ENCODE peak calls at places on chromosome 12, in nine cellular contexts. A, E, I, B, Q, M, G, L and N are unnamed samples.
A peak's percentile ranks its signal among the peaks of the same experiment; 100 is the strongest.

GRCh38 chr12:27549801-27550652 is 26.0 kb downstream of the PPFIBP1 start:
- DNase-seq in A (no peak), E (no peak), I (peak; percentile 81), B (peak; percentile 93), Q (peak; percentile 76), M (peak; percentile 75), G (peak; percentile 71), L (no peak), N (peak; percentile 68)

GRCh38 chr12:99111600-99111999 is 466.5 kb downstream of the APAF1 start:
- DNase-seq in A (no peak), E (no peak), I (no peak), B (no peak), Q (no peak), M (no peak), G (no peak), L (no peak), N (no peak)

GRCh38 chr12:91695964-91696363 is 449.7 kb downstream of the BTG1 start:
- DNase-seq in A (no peak), E (peak; percentile 32), I (no peak), B (no peak), Q (no peak), M (no peak), G (no peak), L (no peak), N (no peak)

GRCh38 chr12:80504389-80505153 is 60.5 kb downstream of the PTPRQ start:
- DNase-seq in A (no peak), E (no peak), I (no peak), B (no peak), Q (no peak), M (no peak), G (no peak), L (no peak), N (no peak)

GRCh38 chr12:21353487-21353886 is 18.8 kb upstream of the SLCO1A2 start:
- DNase-seq in A (no peak), E (no peak), I (no peak), B (no peak), Q (no peak), M (no peak), G (no peak), L (no peak), N (no peak)

GRCh38 chr12:106957617-106958016 is 1.9 kb downstream of the TMEM263 start:
- DNase-seq in A (no peak), E (no peak), I (no peak), B (no peak), Q (no peak), M (no peak), G (no peak), L (no peak), N (no peak)

GRCh38 chr12:39145175-39145999 is 240.0 kb upstream of the CPNE8 start:
- DNase-seq in A (no peak), E (peak; percentile 9), I (peak; percentile 30), B (peak; percentile 46), Q (peak; percentile 30), M (peak; percentile 83), G (peak; percentile 64), L (no peak), N (no peak)

GRCh38 chr12:112518336-112518735 is 99.6 kb downstream of the PTPN11 start:
- DNase-seq in A (no peak), E (no peak), I (no peak), B (no peak), Q (no peak), M (no peak), G (no peak), L (no peak), N (no peak)

GRCh38 chr12:12399906-12400305 is 43.0 kb downstream of the BORCS5 start:
- DNase-seq in A (no peak), E (no peak), I (no peak), B (no peak), Q (no peak), M (no peak), G (no peak), L (no peak), N (no peak)

GRCh38 chr12:117148642-117149041 is 41.6 kb downstream of the FBXO21 start:
- DNase-seq in A (no peak), E (no peak), I (no peak), B (no peak), Q (no peak), M (no peak), G (no peak), L (no peak), N (no peak)

GRCh38 chr12:117155278-117156060 is 34.8 kb downstream of the FBXO21 start:
- DNase-seq in A (no peak), E (peak; percentile 85), I (peak; percentile 75), B (peak; percentile 93), Q (no peak), M (peak; percentile 85), G (peak; percentile 73), L (peak; percentile 46), N (no peak)

GRCh38 chr12:117152793-117153775 is 37.2 kb downstream of the FBXO21 start:
- DNase-seq in A (no peak), E (no peak), I (no peak), B (no peak), Q (no peak), M (no peak), G (no peak), L (no peak), N (no peak)

GRCh38 chr12:117147639-117148038 is 42.6 kb downstream of the FBXO21 start:
- DNase-seq in A (no peak), E (no peak), I (no peak), B (no peak), Q (no peak), M (no peak), G (no peak), L (no peak), N (no peak)

DNA sequence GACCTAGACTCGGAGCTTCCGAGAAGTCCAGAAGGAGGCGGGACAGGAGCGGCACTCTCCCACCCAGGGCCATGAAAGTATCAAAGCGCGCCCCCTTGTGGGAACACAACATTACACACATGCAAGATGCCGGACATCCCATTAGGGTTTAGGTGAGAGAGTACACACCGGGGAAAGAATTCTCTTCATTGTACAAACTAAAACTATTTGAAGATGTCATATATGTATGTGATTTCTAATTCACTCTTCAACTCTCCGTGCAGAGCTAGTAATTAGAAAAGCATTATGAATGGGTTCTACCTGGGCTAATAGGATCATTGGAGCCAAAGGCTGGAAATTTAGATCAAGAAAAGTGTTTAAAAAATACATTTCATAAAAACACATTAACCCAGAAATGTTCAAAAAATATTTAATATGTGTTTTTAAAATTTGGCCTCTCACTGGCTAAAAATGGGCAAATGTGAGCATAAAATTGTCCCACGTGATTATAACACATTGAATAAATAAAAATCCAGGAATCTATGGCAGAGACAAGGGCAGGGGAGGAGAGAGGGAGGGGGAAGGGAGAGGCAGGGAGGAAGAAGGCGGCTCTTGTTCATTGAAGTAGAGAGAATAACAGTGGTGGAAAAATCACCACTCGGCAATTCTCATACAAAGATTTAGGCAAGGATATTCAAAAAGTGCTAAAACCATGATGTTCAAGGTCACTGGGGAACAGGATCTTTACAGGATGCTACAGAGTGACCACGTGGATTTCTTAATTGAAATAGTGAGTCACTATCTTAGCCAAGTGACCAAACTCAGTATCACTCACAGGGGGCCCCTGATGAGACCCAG is 38.9 kb downstream of the FBXO21 start:
- DNase-seq in A (no peak), E (peak; percentile 68), I (peak; percentile 60), B (peak; percentile 88), Q (peak; percentile 55), M (peak; percentile 72), G (peak; percentile 75), L (no peak), N (peak; percentile 27)
- H3K4me1 ChIP-seq in A (no peaks in the 10 kb centered on the region), E (no peaks in the 10 kb centered on the region), I (peaks cover 9% of the 10 kb centered on the region), B (peaks cover 20% of the 10 kb centered on the region), Q (no peaks in the 10 kb centered on the region), M (peaks cover 4% of the 10 kb centered on the region), G (peaks cover 48% of the 10 kb centered on the region), L (no peaks in the 10 kb centered on the region), N (no peaks in the 10 kb centered on the region)

GRCh38 chr12:34600592-34601462 is 578.5 kb downstream of the ALG10 start:
- DNase-seq in A (no peak), E (peak; percentile 0), I (no peak), B (no peak), Q (no peak), M (peak; percentile 56), G (no peak), L (no peak), N (no peak)

GRCh38 chr12:34599530-34600513 is 577.5 kb downstream of the ALG10 start:
- DNase-seq in A (no peak), E (peak; percentile 0), I (no peak), B (no peak), Q (no peak), M (peak; percentile 41), G (no peak), L (no peak), N (no peak)

GRCh38 chr12:34603382-34604035 is 581.2 kb downstream of the ALG10 start:
- DNase-seq in A (no peak), E (peak; percentile 0), I (no peak), B (no peak), Q (no peak), M (no peak), G (no peak), L (no peak), N (no peak)

GRCh38 chr12:34602213-34602940 is 580.1 kb downstream of the ALG10 start:
- DNase-seq in A (no peak), E (peak; percentile 0), I (no peak), B (no peak), Q (no peak), M (no peak), G (no peak), L (no peak), N (no peak)

DNA sequence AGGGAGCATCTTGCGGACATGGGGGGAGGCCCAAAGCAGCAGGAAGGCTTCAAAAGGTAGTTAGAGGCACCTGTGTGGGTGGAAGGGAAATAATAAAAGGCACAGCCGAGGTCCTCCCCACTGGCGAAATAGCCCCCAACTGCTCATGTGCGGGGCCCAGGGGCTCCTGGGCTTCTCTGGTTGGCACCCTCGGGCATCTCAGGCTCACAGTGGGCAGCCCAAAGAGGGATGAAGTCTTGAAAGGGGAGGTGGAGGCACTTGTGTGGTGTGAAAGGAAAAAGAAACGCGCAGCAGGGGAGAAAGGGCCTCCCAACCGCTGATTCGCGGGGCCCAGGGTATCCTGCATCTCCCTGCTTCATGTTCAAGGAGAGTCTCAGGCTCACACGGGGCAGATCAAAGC is 579.4 kb downstream of the ALG10 start:
- DNase-seq in A (no peak), E (peak; percentile 0), I (no peak), B (no peak), Q (no peak), M (peak; percentile 46), G (no peak), L (no peak), N (no peak)
- H3K9me3 ChIP-seq in A (no peaks in the 10 kb centered on the region), E (no peaks in the 10 kb centered on the region), I (peaks cover 100% of the 10 kb centered on the region), B (no peaks in the 10 kb centered on the region), Q (peaks cover 95% of the 10 kb centered on the region), M (peaks cover 7% of the 10 kb centered on the region), G (peaks cover 7% of the 10 kb centered on the region), L (peaks cover 5% of the 10 kb centered on the region), N (peaks cover 17% of the 10 kb centered on the region)

GRCh38 chr12:89671469-89671868 is 37.2 kb downstream of the ATP2B1 start:
- DNase-seq in A (no peak), E (no peak), I (no peak), B (no peak), Q (no peak), M (no peak), G (no peak), L (no peak), N (no peak)
- H3K4me1 ChIP-seq in A (peaks cover 21% of the 10 kb centered on the region), E (no peaks in the 10 kb centered on the region), I (peaks cover 17% of the 10 kb centered on the region), B (no peaks in the 10 kb centered on the region), Q (peaks cover 3% of the 10 kb centered on the region), M (no peaks in the 10 kb centered on the region), G (peaks cover 19% of the 10 kb centered on the region), L (peaks cover 6% of the 10 kb centered on the region), N (peaks cover 6% of the 10 kb centered on the region)

DNA sequence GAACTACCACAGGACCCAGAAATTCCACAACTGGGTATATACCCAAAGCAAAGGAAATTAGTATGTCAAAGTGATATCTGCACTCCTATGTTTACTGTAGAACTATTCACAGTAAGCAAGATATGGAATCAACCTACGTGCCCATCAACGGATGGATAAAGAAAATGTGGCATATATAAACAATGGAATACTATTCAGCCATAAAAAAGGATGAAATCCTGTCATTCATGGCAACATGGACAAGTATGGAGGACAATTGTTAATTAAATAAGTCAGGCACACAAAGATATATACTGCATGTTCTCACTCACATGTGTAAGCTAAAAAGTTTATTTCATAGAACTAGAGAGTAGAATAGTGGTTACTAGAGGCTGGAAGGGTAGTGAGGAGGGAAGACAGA is 97.0 kb downstream of the CEP83 start:
- DNase-seq in A (no peak), E (no peak), I (no peak), B (no peak), Q (no peak), M (no peak), G (no peak), L (no peak), N (no peak)
- H3K9me3 ChIP-seq in A (peaks cover 3% of the 10 kb centered on the region), E (peaks cover 9% of the 10 kb centered on the region), I (peaks cover 22% of the 10 kb centered on the region), B (no peaks in the 10 kb centered on the region), Q (peaks cover 27% of the 10 kb centered on the region), M (peaks cover 12% of the 10 kb centered on the region), G (peaks cover 12% of the 10 kb centered on the region), L (no peaks in the 10 kb centered on the region), N (peaks cover 8% of the 10 kb centered on the region)